ENCODE peak calls at places on chromosomes 12 and 14, in eight cellular contexts. Y is GM23248; Q is MM.1S; F is CD4-positive, alpha-beta T cell; E is iPS DF 6.9; T is sigmoid colon; R is body of pancreas; G is mammary epithelial cell. P is an unnamed sample. For H3K27me3, the result is how much of the 10 kb centered on the place peaks cover.

GRCh38 chr12:42706331-42706730 is 116.8 kb upstream of the PRICKLE1 start:
- DNase-seq in Y (peak), Q (no peak), F (no peak), E (no peak), T (no peak), R (no peak), G (peak), P (peak)

GRCh38 chr12:59657711-59658110 is 61.9 kb downstream of the SLC16A7 start:
- DNase-seq in Y (no peak), Q (no peak), F (no peak), E (no peak), T (no peak), R (no peak), G (no peak), P (no peak)

GRCh38 chr14:100193417-100194357 is 34.2 kb upstream of the DEGS2 start:
- DNase-seq in Y (no peak), Q (no peak), F (no peak), E (no peak), T (no peak), R (peak), G (peak), P (no peak)

GRCh38 chr14:21933681-21934080 is 260.1 kb upstream of the OR4E1 start:
- DNase-seq in Y (no peak), Q (no peak), F (no peak), E (no peak), T (no peak), R (no peak), G (no peak), P (peak)

GRCh38 chr12:68113644-68114043 is 45.9 kb downstream of the IFNG start:
- DNase-seq in Y (no peak), Q (no peak), F (peak), E (peak), T (no peak), R (no peak), G (no peak), P (peak)

GRCh38 chr12:130880411-130880885 is 8.6 kb downstream of the RAN start:
- DNase-seq in Y (peak), Q (peak), F (no peak), E (no peak), T (peak), R (no peak), G (no peak), P (no peak)

GRCh38 chr12:95736631-95737030 is 53.9 kb downstream of the NTN4 start:
- DNase-seq in Y (peak), Q (no peak), F (no peak), E (no peak), T (no peak), R (peak), G (no peak), P (no peak)

GRCh38 chr14:95185033-95185432 is 27.7 kb upstream of the DICER1 start:
- DNase-seq in Y (no peak), Q (no peak), F (no peak), E (no peak), T (no peak), R (no peak), G (no peak), P (no peak)

GRCh38 chr12:49537709-49538601 is 875 bp upstream of the KCNH3 start:
- DNase-seq in Y (peak), Q (peak), F (no peak), E (no peak), T (peak), R (no peak), G (no peak), P (peak)

GRCh38 chr14:99809376-99809775 is 16.2 kb downstream of the EML1 start:
- DNase-seq in Y (peak), Q (no peak), F (no peak), E (no peak), T (peak), R (peak), G (no peak), P (no peak)

GRCh38 chr12:39606712-39607423 is 12.7 kb downstream of the ABCD2 start:
- DNase-seq in Y (no peak), Q (no peak), F (no peak), E (no peak), T (no peak), R (no peak), G (no peak), P (peak)

GRCh38 chr12:9037431-9037830 is 48.1 kb downstream of the KLRG1 start:
- DNase-seq in Y (no peak), Q (no peak), F (no peak), E (no peak), T (no peak), R (no peak), G (no peak), P (no peak)

GRCh38 chr14:69983317-69983716 is 104.1 kb downstream of the SMOC1 start:
- DNase-seq in Y (no peak), Q (no peak), F (no peak), E (no peak), T (no peak), R (no peak), G (no peak), P (no peak)

GRCh38 chr12:6169107-6169440 is 31.1 kb upstream of the CD9 start:
- DNase-seq in Y (no peak), Q (no peak), F (no peak), E (no peak), T (no peak), R (no peak), G (no peak), P (no peak)

GRCh38 chr12:65659681-65660080 is 164.6 kb upstream of the HMGA2 start:
- DNase-seq in Y (no peak), Q (no peak), F (no peak), E (no peak), T (no peak), R (no peak), G (no peak), P (no peak)

GRCh38 chr12:116882742-116883141 is 1.5 kb upstream of the HRK start:
- DNase-seq in Y (peak), Q (no peak), F (no peak), E (no peak), T (no peak), R (no peak), G (no peak), P (peak)

GRCh38 chr12:92945659-92946220 is 16.6 kb upstream of the EEA1 start:
- DNase-seq in Y (no peak), Q (no peak), F (no peak), E (no peak), T (no peak), R (no peak), G (no peak), P (no peak)

GRCh38 chr12:65876898-65877721 is 52.8 kb downstream of the HMGA2 start:
- DNase-seq in Y (no peak), Q (no peak), F (no peak), E (no peak), T (no peak), R (peak), G (no peak), P (peak)

GRCh38 chr14:79542121-79542520 is 669.2 kb downstream of the DIO2 start:
- DNase-seq in Y (no peak), Q (no peak), F (no peak), E (no peak), T (no peak), R (no peak), G (no peak), P (no peak)

GRCh38 chr12:116582610-116583009 is 23.4 kb downstream of the MAP1LC3B2 start:
- DNase-seq in Y (no peak), Q (no peak), F (no peak), E (no peak), T (no peak), R (no peak), G (no peak), P (no peak)

GRCh38 chr12:126768517-126768916 is 1498.5 kb upstream of the TMEM132C start:
- DNase-seq in Y (no peak), Q (no peak), F (no peak), E (no peak), T (no peak), R (no peak), G (no peak), P (no peak)

GRCh38 chr12:19833775-19834501 is 394.6 kb downstream of the AEBP2 start:
- DNase-seq in Y (peak), Q (no peak), F (no peak), E (no peak), T (no peak), R (no peak), G (peak), P (peak)

GRCh38 chr14:51304428-51304827 is 64.4 kb downstream of the TMX1 start:
- DNase-seq in Y (peak), Q (no peak), F (no peak), E (no peak), T (no peak), R (no peak), G (peak), P (no peak)

GRCh38 chr12:981956-982355 is 9.1 kb upstream of the ERC1 start:
- DNase-seq in Y (peak), Q (no peak), F (no peak), E (no peak), T (no peak), R (no peak), G (no peak), P (no peak)

GRCh38 chr14:74508844-74509428 is 15.4 kb downstream of the ISCA2 start:
- DNase-seq in Y (no peak), Q (no peak), F (no peak), E (no peak), T (peak), R (no peak), G (no peak), P (no peak)

GRCh38 chr12:104687823-104688573 is 231.2 kb downstream of the CHST11 start:
- DNase-seq in Y (no peak), Q (no peak), F (no peak), E (no peak), T (no peak), R (no peak), G (no peak), P (no peak)

GRCh38 chr14:55200646-55201045 is 9.3 kb upstream of the DLGAP5 start:
- DNase-seq in Y (no peak), Q (no peak), F (no peak), E (no peak), T (no peak), R (no peak), G (no peak), P (no peak)

GRCh38 chr14:77203611-77204456 is 22.2 kb downstream of the TMEM63C start:
- DNase-seq in Y (no peak), Q (no peak), F (no peak), E (no peak), T (no peak), R (no peak), G (no peak), P (no peak)

GRCh38 chr12:108289342-108290131 is 49.6 kb downstream of the CMKLR1 start:
- DNase-seq in Y (no peak), Q (no peak), F (no peak), E (no peak), T (peak), R (peak), G (no peak), P (no peak)

GRCh38 chr12:20212036-20212435 is 156.3 kb upstream of the PDE3A start:
- DNase-seq in Y (peak), Q (no peak), F (no peak), E (no peak), T (no peak), R (no peak), G (no peak), P (no peak)

GRCh38 chr14:76919811-76920571 is 93.8 kb downstream of the LRRC74A start:
- DNase-seq in Y (peak), Q (no peak), F (no peak), E (no peak), T (peak), R (peak), G (peak), P (peak)

GRCh38 chr12:19893514-19893913 is 454.2 kb downstream of the AEBP2 start:
- DNase-seq in Y (peak), Q (peak), F (no peak), E (no peak), T (no peak), R (no peak), G (peak), P (peak)

GRCh38 chr12:132466241-132467188 is 23.4 kb upstream of the FBRSL1 start:
- DNase-seq in Y (no peak), Q (no peak), F (no peak), E (no peak), T (no peak), R (peak), G (no peak), P (no peak)

GRCh38 chr12:96907681-96908163 is 665 bp downstream of the NEDD1 start:
- DNase-seq in Y (peak), Q (no peak), F (peak), E (no peak), T (no peak), R (peak), G (peak), P (no peak)

GRCh38 chr12:32568241-32568640 is 110.9 kb upstream of the DNM1L start:
- DNase-seq in Y (peak), Q (no peak), F (no peak), E (no peak), T (no peak), R (no peak), G (peak), P (peak)
- H3K27me3 ChIP-seq in Y (under half), Q (under half), F (under half), E (under half), T (under half), R (under half), G (under half), P (under half)

DNA sequence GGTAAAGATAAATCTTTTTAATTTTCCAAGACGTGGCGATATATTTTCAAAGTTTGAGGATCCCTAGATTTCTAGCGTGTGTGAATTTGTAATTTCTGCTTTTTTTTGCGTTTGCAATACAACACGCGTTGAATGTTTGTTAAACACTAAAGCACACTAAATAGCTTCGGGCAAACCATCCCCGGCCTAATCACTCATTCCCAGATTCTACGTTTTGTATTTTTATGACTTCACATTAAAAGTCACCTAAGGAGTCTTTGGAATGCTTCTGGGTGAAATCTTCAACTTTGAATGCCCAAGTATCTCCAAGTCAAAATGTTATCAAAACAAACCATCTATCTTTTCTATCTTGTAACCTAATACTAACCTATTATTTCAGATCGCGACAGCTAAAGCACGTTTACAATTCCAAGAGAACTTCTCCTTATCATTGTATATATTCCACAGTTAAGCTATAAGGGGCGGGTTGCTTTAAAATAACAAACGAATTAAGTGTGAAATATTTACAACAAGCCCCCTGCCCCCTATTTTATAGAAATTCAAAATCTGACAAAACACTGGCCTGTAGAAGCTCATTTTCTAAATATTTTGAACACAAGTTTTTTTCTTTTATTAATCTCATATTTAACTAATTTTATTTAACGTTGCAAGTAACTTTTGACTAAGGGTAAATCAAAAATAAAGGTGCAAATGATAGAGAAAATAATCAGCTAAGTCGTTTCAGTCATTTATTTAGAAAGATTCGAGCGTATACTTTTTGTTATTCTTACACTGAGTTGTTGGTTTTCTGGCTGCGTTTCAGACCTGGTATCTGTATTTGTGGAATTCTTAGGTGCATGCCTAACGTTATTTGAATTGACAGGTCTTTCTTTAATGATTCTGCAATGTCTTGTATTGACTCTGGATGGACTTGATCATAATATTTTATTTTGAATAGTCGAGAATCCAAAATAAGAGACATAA is 1.2 kb downstream of the ALX1 start:
- DNase-seq in Y (no peak), Q (no peak), F (no peak), E (no peak), T (no peak), R (no peak), G (no peak), P (no peak)
- H3K27me3 ChIP-seq in Y (half or more), Q (under half), F (under half), E (under half), T (under half), R (under half), G (half or more), P (under half)

DNA sequence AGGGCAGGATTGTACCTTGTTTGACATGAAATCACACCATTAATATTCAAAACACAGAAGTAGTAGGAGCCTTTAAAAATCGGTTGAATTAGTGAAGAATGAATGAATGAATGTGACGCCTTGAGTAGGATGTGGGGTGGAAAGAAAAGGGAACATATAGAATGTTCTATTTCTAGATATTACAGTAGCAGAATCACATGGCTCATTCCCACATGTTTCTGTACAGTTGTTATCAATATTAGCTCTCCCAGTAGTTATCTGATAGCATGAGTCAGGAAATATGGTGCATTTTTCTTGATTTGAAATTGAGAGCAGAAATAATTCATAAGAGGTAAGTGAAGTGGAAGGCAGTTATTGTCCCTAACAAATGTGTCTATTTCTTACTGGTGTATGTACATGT is 245.5 kb downstream of the EFCAB11 start:
- DNase-seq in Y (no peak), Q (no peak), F (no peak), E (no peak), T (no peak), R (no peak), G (no peak), P (no peak)
- H3K27me3 ChIP-seq in Y (under half), Q (under half), F (under half), E (under half), T (under half), R (under half), G (under half), P (under half)

DNA sequence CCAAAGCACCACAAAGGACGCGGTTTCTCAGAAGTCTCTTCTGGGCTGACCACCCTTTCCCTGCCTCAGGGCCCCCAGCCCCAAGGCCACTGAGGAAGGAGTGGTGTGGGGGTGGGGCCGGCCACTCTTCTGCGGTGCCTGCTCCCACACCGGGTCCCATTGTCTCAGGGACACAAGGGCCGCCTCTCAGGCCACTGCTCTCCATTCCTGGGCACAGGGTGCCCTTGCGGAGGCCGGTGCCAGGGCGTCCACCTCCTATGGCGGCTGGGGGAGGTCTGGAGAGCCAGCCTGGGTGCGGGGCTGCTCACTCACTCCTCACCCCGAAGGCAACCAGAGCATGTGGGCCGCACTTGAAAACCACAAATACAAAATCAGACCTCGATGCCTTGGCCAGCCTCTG is 44.1 kb downstream of the PRIMA1 start:
- DNase-seq in Y (no peak), Q (no peak), F (no peak), E (no peak), T (no peak), R (no peak), G (no peak), P (no peak)
- H3K27me3 ChIP-seq in Y (under half), Q (under half), F (under half), E (under half), T (under half), R (under half), G (under half), P (under half)

GRCh38 chr12:53777936-53778644 is 26.3 kb upstream of the CISTR start:
- DNase-seq in Y (peak), Q (no peak), F (no peak), E (no peak), T (no peak), R (no peak), G (no peak), P (no peak)
- H3K27me3 ChIP-seq in Y (under half), Q (under half), F (under half), E (under half), T (under half), R (under half), G (under half), P (under half)

GRCh38 chr14:96205994-96206392 is 1.4 kb downstream of the BDKRB2 start:
- DNase-seq in Y (peak), Q (no peak), F (no peak), E (no peak), T (no peak), R (peak), G (no peak), P (no peak)

GRCh38 chr14:96207686-96208085 is 3.0 kb downstream of the BDKRB2 start:
- DNase-seq in Y (no peak), Q (no peak), F (no peak), E (no peak), T (no peak), R (no peak), G (peak), P (no peak)

GRCh38 chr14:96212140-96212539 is 7.5 kb downstream of the BDKRB2 start:
- DNase-seq in Y (peak), Q (no peak), F (no peak), E (no peak), T (no peak), R (no peak), G (no peak), P (no peak)

GRCh38 chr14:96206461-96206860 is 1.8 kb downstream of the BDKRB2 start:
- DNase-seq in Y (no peak), Q (no peak), F (no peak), E (no peak), T (no peak), R (peak), G (peak), P (peak)

GRCh38 chr14:96208739-96209138 is 4.1 kb downstream of the BDKRB2 start:
- DNase-seq in Y (no peak), Q (no peak), F (no peak), E (no peak), T (no peak), R (no peak), G (no peak), P (no peak)
- H3K27me3 ChIP-seq in Y (under half), Q (under half), F (under half), E (under half), T (under half), R (under half), G (under half), P (under half)

GRCh38 chr12:15534322-15534721 is 212.0 kb downstream of the PTPRO start:
- DNase-seq in Y (peak), Q (peak), F (no peak), E (no peak), T (no peak), R (no peak), G (no peak), P (no peak)
- H3K27me3 ChIP-seq in Y (under half), Q (under half), F (under half), E (under half), T (under half), R (under half), G (under half), P (under half)

GRCh38 chr14:28759056-28759657 is 7.4 kb upstream of the FOXG1 start:
- DNase-seq in Y (peak), Q (no peak), F (no peak), E (no peak), T (no peak), R (no peak), G (peak), P (no peak)
- H3K27me3 ChIP-seq in Y (half or more), Q (under half), F (half or more), E (half or more), T (under half), R (under half), G (half or more), P (half or more)

GRCh38 chr12:48001426-48002178 is 2.7 kb downstream of the COL2A1 start:
- DNase-seq in Y (peak), Q (no peak), F (no peak), E (no peak), T (no peak), R (peak), G (peak), P (peak)
- H3K27me3 ChIP-seq in Y (half or more), Q (half or more), F (half or more), E (half or more), T (under half), R (under half), G (under half), P (under half)

P was measured in PC-3.